ENCODE peak calls at places on chromosomes 6 and 20, in five cellular contexts. Z, F, M, P and H are unnamed samples.

GRCh38 chr6:41343641-41344187 is 8.3 kb downstream of the NCR2 start:
- DNase-seq in Z (no peak), F (no peak), M (no peak), P (no peak), H (no peak)

GRCh38 chr6:75691012-75691411 is 58.0 kb upstream of the MYO6 start:
- DNase-seq in Z (no peak), F (no peak), M (no peak), P (no peak), H (no peak)

GRCh38 chr6:157396026-157396425 is 15.0 kb downstream of the ZDHHC14 start:
- DNase-seq in Z (no peak), F (no peak), M (no peak), P (no peak), H (no peak)

GRCh38 chr6:2661651-2662050 is 89.1 kb downstream of the MYLK4 start:
- DNase-seq in Z (no peak), F (no peak), M (no peak), P (no peak), H (no peak)

GRCh38 chr6:10520468-10520867 is 683 bp upstream of the GCNT2 start:
- DNase-seq in Z (no peak), F (no peak), M (no peak), P (no peak), H (no peak)

GRCh38 chr6:26233608-26234420 is 131.2 kb upstream of the BTN3A2 start:
- DNase-seq in Z (peak), F (peak), M (no peak), P (peak), H (peak)

GRCh38 chr6:35590622-35591066 is 77.9 kb upstream of the TULP1 start:
- DNase-seq in Z (no peak), F (peak), M (no peak), P (no peak), H (peak)

GRCh38 chr20:62617711-62618483 is 24.4 kb upstream of the SLCO4A1 start:
- DNase-seq in Z (peak), F (no peak), M (no peak), P (peak), H (no peak)

GRCh38 chr6:131602913-131603312 is 25.1 kb downstream of the MED23 start:
- DNase-seq in Z (no peak), F (no peak), M (peak), P (no peak), H (no peak)

GRCh38 chr20:51258582-51259175 is 235.8 kb upstream of the KCNG1 start:
- DNase-seq in Z (no peak), F (peak), M (no peak), P (no peak), H (no peak)

GRCh38 chr20:23582293-23582692 is 14.0 kb upstream of the CST9L start:
- DNase-seq in Z (no peak), F (no peak), M (no peak), P (no peak), H (no peak)

GRCh38 chr20:38434310-38434741 is 802 bp downstream of the SNHG17 start:
- DNase-seq in Z (no peak), F (no peak), M (no peak), P (peak), H (no peak)

GRCh38 chr6:89084954-89085353 is 4.4 kb downstream of the PNRC1 start:
- DNase-seq in Z (no peak), F (no peak), M (no peak), P (no peak), H (no peak)

GRCh38 chr6:157055863-157056262 is 267.5 kb downstream of the TMEM242 start:
- DNase-seq in Z (no peak), F (no peak), M (no peak), P (no peak), H (no peak)

GRCh38 chr6:169034523-169035167 is 219.0 kb downstream of the THBS2 start:
- DNase-seq in Z (no peak), F (no peak), M (peak), P (no peak), H (no peak)